ENCODE peak calls at places on chromosomes 3 and 15, in seven cellular contexts. One of them, this sample, is unnamed.

GRCh38 chr3:178174201-178174880 is 361.9 kb upstream of the KCNMB2 start:
- DNase-seq in stomach: no peak
- DNase-seq in left cardiac atrium: no peak
- DNase-seq in SW480: no peak
- DNase-seq in T1000: no peak
- DNase-seq in NCI-H510A treated with DMSO at 0.1 percent for 48 hours: no peak
- DNase-seq in brain microvascular endothelial cell: no peak
- DNase-seq in this sample: no peak

GRCh38 chr15:31405200-31405929 is 78.7 kb downstream of the KLF13 start:
- DNase-seq in SW480: peak; percentile 22
- DNase-seq in brain microvascular endothelial cell: no peak
- DNase-seq in T1000: no peak
- DNase-seq in stomach: peak; percentile 68
- DNase-seq in left cardiac atrium: no peak
- DNase-seq in NCI-H510A treated with DMSO at 0.1 percent for 48 hours: no peak
- DNase-seq in this sample: no peak

GRCh38 chr15:80870893-80871292 is 91.7 kb downstream of the CEMIP start:
- DNase-seq in SW480: no peak
- DNase-seq in stomach: no peak
- DNase-seq in left cardiac atrium: no peak
- DNase-seq in T1000: no peak
- DNase-seq in brain microvascular endothelial cell: no peak
- DNase-seq in NCI-H510A treated with DMSO at 0.1 percent for 48 hours: no peak
- DNase-seq in this sample: no peak

GRCh38 chr3:111676177-111677021 is 81.3 kb upstream of the ZBED2 start:
- DNase-seq in brain microvascular endothelial cell: peak; percentile 51
- DNase-seq in SW480: peak; percentile 76
- DNase-seq in NCI-H510A treated with DMSO at 0.1 percent for 48 hours: no peak
- DNase-seq in T1000: peak; percentile 44
- DNase-seq in stomach: peak; percentile 51
- DNase-seq in left cardiac atrium: no peak
- DNase-seq in this sample: no peak

GRCh38 chr3:171563298-171563697 is 103.1 kb upstream of the TNIK start:
- DNase-seq in brain microvascular endothelial cell: no peak
- DNase-seq in stomach: no peak
- DNase-seq in T1000: no peak
- DNase-seq in SW480: no peak
- DNase-seq in NCI-H510A treated with DMSO at 0.1 percent for 48 hours: no peak
- DNase-seq in left cardiac atrium: no peak
- DNase-seq in this sample: no peak

GRCh38 chr3:165390171-165390570 is 194.0 kb upstream of the SLITRK3 start:
- DNase-seq in brain microvascular endothelial cell: no peak
- DNase-seq in SW480: no peak
- DNase-seq in left cardiac atrium: no peak
- DNase-seq in T1000: no peak
- DNase-seq in NCI-H510A treated with DMSO at 0.1 percent for 48 hours: no peak
- DNase-seq in stomach: no peak
- DNase-seq in this sample: no peak

GRCh38 chr3:195756935-195757302 is 36.1 kb downstream of the MUC20 start:
- DNase-seq in left cardiac atrium: no peak
- DNase-seq in stomach: no peak
- DNase-seq in brain microvascular endothelial cell: no peak
- DNase-seq in SW480: peak; percentile 82
- DNase-seq in T1000: no peak
- DNase-seq in NCI-H510A treated with DMSO at 0.1 percent for 48 hours: no peak
- DNase-seq in this sample: no peak

GRCh38 chr3:14513566-14514322 is 26.4 kb downstream of the GRIP2 start:
- DNase-seq in brain microvascular endothelial cell: no peak
- DNase-seq in T1000: no peak
- DNase-seq in NCI-H510A treated with DMSO at 0.1 percent for 48 hours: no peak
- DNase-seq in stomach: no peak
- DNase-seq in SW480: no peak
- DNase-seq in left cardiac atrium: no peak
- DNase-seq in this sample: no peak

GRCh38 chr3:13711911-13712650 is 163.2 kb downstream of the FBLN2 start:
- DNase-seq in left cardiac atrium: no peak
- DNase-seq in NCI-H510A treated with DMSO at 0.1 percent for 48 hours: no peak
- DNase-seq in stomach: peak; percentile 7
- DNase-seq in brain microvascular endothelial cell: no peak
- DNase-seq in SW480: no peak
- DNase-seq in T1000: no peak
- DNase-seq in this sample: no peak

GRCh38 chr3:63968612-63969350 is 54.5 kb downstream of the PSMD6 start:
- DNase-seq in left cardiac atrium: no peak
- DNase-seq in T1000: no peak
- DNase-seq in stomach: no peak
- DNase-seq in brain microvascular endothelial cell: no peak
- DNase-seq in NCI-H510A treated with DMSO at 0.1 percent for 48 hours: no peak
- DNase-seq in SW480: no peak
- DNase-seq in this sample: no peak

GRCh38 chr15:37088436-37088835 is 11.9 kb downstream of the MEIS2 start:
- DNase-seq in left cardiac atrium: no peak
- DNase-seq in SW480: no peak
- DNase-seq in stomach: no peak
- DNase-seq in T1000: no peak
- DNase-seq in brain microvascular endothelial cell: no peak
- DNase-seq in NCI-H510A treated with DMSO at 0.1 percent for 48 hours: no peak
- DNase-seq in this sample: no peak

GRCh38 chr3:64244011-64244942 is 19.0 kb upstream of the PRICKLE2 start:
- DNase-seq in left cardiac atrium: no peak
- DNase-seq in stomach: no peak
- DNase-seq in NCI-H510A treated with DMSO at 0.1 percent for 48 hours: no peak
- DNase-seq in SW480: peak; percentile 55
- DNase-seq in T1000: no peak
- DNase-seq in brain microvascular endothelial cell: peak; percentile 43
- DNase-seq in this sample: peak; percentile 51

GRCh38 chr3:169173231-169173630 is 490.3 kb downstream of the MECOM start:
- DNase-seq in brain microvascular endothelial cell: no peak
- DNase-seq in left cardiac atrium: no peak
- DNase-seq in SW480: no peak
- DNase-seq in NCI-H510A treated with DMSO at 0.1 percent for 48 hours: peak; percentile 11
- DNase-seq in stomach: no peak
- DNase-seq in T1000: no peak
- DNase-seq in this sample: peak; percentile 22

GRCh38 chr15:101206173-101206572 is 45.7 kb downstream of the CHSY1 start:
- DNase-seq in NCI-H510A treated with DMSO at 0.1 percent for 48 hours: no peak
- DNase-seq in stomach: no peak
- DNase-seq in brain microvascular endothelial cell: peak; percentile 85
- DNase-seq in left cardiac atrium: no peak
- DNase-seq in T1000: no peak
- DNase-seq in SW480: no peak
- DNase-seq in this sample: no peak

GRCh38 chr15:62469874-62470688 is 305.0 kb upstream of the C2CD4B start:
- DNase-seq in SW480: peak; percentile 0
- DNase-seq in stomach: no peak
- DNase-seq in T1000: no peak
- DNase-seq in NCI-H510A treated with DMSO at 0.1 percent for 48 hours: peak; percentile 75
- DNase-seq in brain microvascular endothelial cell: peak; percentile 63
- DNase-seq in left cardiac atrium: peak; percentile 75
- DNase-seq in this sample: peak; percentile 13

GRCh38 chr3:53187430-53187829 is 26.4 kb downstream of the PRKCD start:
- DNase-seq in SW480: no peak
- DNase-seq in brain microvascular endothelial cell: no peak
- DNase-seq in stomach: no peak
- DNase-seq in left cardiac atrium: no peak
- DNase-seq in NCI-H510A treated with DMSO at 0.1 percent for 48 hours: no peak
- DNase-seq in T1000: no peak
- DNase-seq in this sample: no peak

GRCh38 chr3:192444096-192444790 is 283.1 kb downstream of the FGF12 start:
- DNase-seq in left cardiac atrium: peak; percentile 55
- DNase-seq in T1000: peak; percentile 33
- DNase-seq in SW480: peak; percentile 73
- DNase-seq in NCI-H510A treated with DMSO at 0.1 percent for 48 hours: peak; percentile 72
- DNase-seq in stomach: peak; percentile 67
- DNase-seq in brain microvascular endothelial cell: peak; percentile 51
- DNase-seq in this sample: peak; percentile 36

GRCh38 chr3:152879130-152879789 is 44.3 kb downstream of the P2RY1 start:
- DNase-seq in stomach: no peak
- DNase-seq in brain microvascular endothelial cell: no peak
- DNase-seq in NCI-H510A treated with DMSO at 0.1 percent for 48 hours: no peak
- DNase-seq in T1000: no peak
- DNase-seq in SW480: no peak
- DNase-seq in left cardiac atrium: no peak
- DNase-seq in this sample: no peak

GRCh38 chr3:141959921-141960554 is 83.6 kb downstream of the ATP1B3 start:
- DNase-seq in T1000: no peak
- DNase-seq in stomach: no peak
- DNase-seq in NCI-H510A treated with DMSO at 0.1 percent for 48 hours: no peak
- DNase-seq in left cardiac atrium: no peak
- DNase-seq in SW480: no peak
- DNase-seq in brain microvascular endothelial cell: peak; percentile 59
- DNase-seq in this sample: peak; percentile 12

GRCh38 chr3:123633530-123633929 is 48.7 kb upstream of the HACD2 start:
- DNase-seq in stomach: no peak
- DNase-seq in NCI-H510A treated with DMSO at 0.1 percent for 48 hours: no peak
- DNase-seq in SW480: no peak
- DNase-seq in T1000: no peak
- DNase-seq in left cardiac atrium: no peak
- DNase-seq in brain microvascular endothelial cell: no peak
- DNase-seq in this sample: no peak

GRCh38 chr15:63602595-63602994 is 5.4 kb downstream of the FBXL22 start:
- DNase-seq in left cardiac atrium: no peak
- DNase-seq in T1000: no peak
- DNase-seq in NCI-H510A treated with DMSO at 0.1 percent for 48 hours: no peak
- DNase-seq in brain microvascular endothelial cell: no peak
- DNase-seq in SW480: no peak
- DNase-seq in stomach: no peak
- DNase-seq in this sample: no peak

GRCh38 chr3:150222646-150223045 is 185.5 kb upstream of the TSC22D2 start:
- DNase-seq in brain microvascular endothelial cell: no peak
- DNase-seq in left cardiac atrium: no peak
- DNase-seq in NCI-H510A treated with DMSO at 0.1 percent for 48 hours: peak; percentile 44
- DNase-seq in SW480: no peak
- DNase-seq in T1000: no peak
- DNase-seq in stomach: no peak
- DNase-seq in this sample: no peak

GRCh38 chr3:115478359-115478758 is 145.0 kb upstream of the GAP43 start:
- DNase-seq in left cardiac atrium: no peak
- DNase-seq in stomach: no peak
- DNase-seq in brain microvascular endothelial cell: no peak
- DNase-seq in SW480: no peak
- DNase-seq in NCI-H510A treated with DMSO at 0.1 percent for 48 hours: no peak
- DNase-seq in T1000: no peak
- DNase-seq in this sample: no peak

GRCh38 chr15:101250931-101251829 is 668 bp downstream of the CHSY1 start:
- DNase-seq in NCI-H510A treated with DMSO at 0.1 percent for 48 hours: peak; percentile 26
- DNase-seq in stomach: peak; percentile 45
- DNase-seq in T1000: no peak
- DNase-seq in SW480: peak; percentile 52
- DNase-seq in brain microvascular endothelial cell: no peak
- DNase-seq in left cardiac atrium: peak; percentile 55
- DNase-seq in this sample: no peak

GRCh38 chr3:38038447-38038911 is 529 bp upstream of the DLEC1 start:
- DNase-seq in SW480: no peak
- DNase-seq in stomach: no peak
- DNase-seq in brain microvascular endothelial cell: no peak
- DNase-seq in T1000: no peak
- DNase-seq in NCI-H510A treated with DMSO at 0.1 percent for 48 hours: no peak
- DNase-seq in left cardiac atrium: no peak
- DNase-seq in this sample: no peak

GRCh38 chr3:148992635-148993230 is 1.4 kb downstream of the GYG1 start:
- DNase-seq in brain microvascular endothelial cell: no peak
- DNase-seq in SW480: no peak
- DNase-seq in NCI-H510A treated with DMSO at 0.1 percent for 48 hours: no peak
- DNase-seq in T1000: no peak
- DNase-seq in left cardiac atrium: no peak
- DNase-seq in stomach: no peak
- DNase-seq in this sample: no peak

GRCh38 chr15:59879506-59879905 is 124.6 kb upstream of the FOXB1 start:
- DNase-seq in brain microvascular endothelial cell: peak; percentile 88
- DNase-seq in T1000: no peak
- DNase-seq in left cardiac atrium: no peak
- DNase-seq in NCI-H510A treated with DMSO at 0.1 percent for 48 hours: no peak
- DNase-seq in stomach: no peak
- DNase-seq in SW480: no peak
- DNase-seq in this sample: no peak

GRCh38 chr3:77526573-77526972 is 486.7 kb downstream of the ROBO2 start:
- DNase-seq in NCI-H510A treated with DMSO at 0.1 percent for 48 hours: no peak
- DNase-seq in brain microvascular endothelial cell: no peak
- DNase-seq in left cardiac atrium: no peak
- DNase-seq in stomach: no peak
- DNase-seq in SW480: no peak
- DNase-seq in T1000: no peak
- DNase-seq in this sample: no peak

GRCh38 chr15:57037548-57037947 is 119.1 kb downstream of the TCF12 start:
- DNase-seq in stomach: no peak
- DNase-seq in brain microvascular endothelial cell: no peak
- DNase-seq in left cardiac atrium: no peak
- DNase-seq in SW480: no peak
- DNase-seq in T1000: no peak
- DNase-seq in NCI-H510A treated with DMSO at 0.1 percent for 48 hours: no peak
- DNase-seq in this sample: no peak

GRCh38 chr15:60780147-60780546 is 301.2 kb upstream of the ICE2 start:
- DNase-seq in NCI-H510A treated with DMSO at 0.1 percent for 48 hours: no peak
- DNase-seq in SW480: no peak
- DNase-seq in stomach: no peak
- DNase-seq in T1000: no peak
- DNase-seq in brain microvascular endothelial cell: no peak
- DNase-seq in left cardiac atrium: no peak
- DNase-seq in this sample: no peak

GRCh38 chr3:128683957-128684356 is 33.3 kb upstream of the RPN1 start:
- DNase-seq in T1000: no peak
- DNase-seq in brain microvascular endothelial cell: no peak
- DNase-seq in left cardiac atrium: no peak
- DNase-seq in NCI-H510A treated with DMSO at 0.1 percent for 48 hours: no peak
- DNase-seq in SW480: no peak
- DNase-seq in stomach: no peak
- DNase-seq in this sample: no peak

GRCh38 chr3:9500108-9501050 is 53.2 kb downstream of the LHFPL4 start:
- DNase-seq in stomach: peak; percentile 60
- DNase-seq in T1000: no peak
- DNase-seq in left cardiac atrium: peak; percentile 65
- DNase-seq in brain microvascular endothelial cell: peak; percentile 61
- DNase-seq in NCI-H510A treated with DMSO at 0.1 percent for 48 hours: no peak
- DNase-seq in SW480: no peak
- DNase-seq in this sample: peak; percentile 48

GRCh38 chr3:172065534-172065933 is 26.2 kb downstream of the FNDC3B start:
- DNase-seq in T1000: no peak
- DNase-seq in left cardiac atrium: no peak
- DNase-seq in NCI-H510A treated with DMSO at 0.1 percent for 48 hours: no peak
- DNase-seq in brain microvascular endothelial cell: peak; percentile 45
- DNase-seq in stomach: no peak
- DNase-seq in SW480: no peak
- DNase-seq in this sample: no peak

GRCh38 chr3:193465992-193466618 is 87.6 kb upstream of the ATP13A5 start:
- DNase-seq in left cardiac atrium: no peak
- DNase-seq in stomach: no peak
- DNase-seq in SW480: no peak
- DNase-seq in T1000: no peak
- DNase-seq in brain microvascular endothelial cell: no peak
- DNase-seq in NCI-H510A treated with DMSO at 0.1 percent for 48 hours: no peak
- DNase-seq in this sample: no peak

GRCh38 chr3:171379281-171379680 is 80.9 kb downstream of the TNIK start:
- DNase-seq in T1000: no peak
- DNase-seq in SW480: no peak
- DNase-seq in left cardiac atrium: no peak
- DNase-seq in brain microvascular endothelial cell: no peak
- DNase-seq in stomach: no peak
- DNase-seq in NCI-H510A treated with DMSO at 0.1 percent for 48 hours: no peak
- DNase-seq in this sample: no peak

GRCh38 chr15:100809151-100809550 is 70.5 kb upstream of the ALDH1A3 start:
- DNase-seq in NCI-H510A treated with DMSO at 0.1 percent for 48 hours: no peak
- DNase-seq in stomach: no peak
- DNase-seq in SW480: peak; percentile 22
- DNase-seq in T1000: no peak
- DNase-seq in left cardiac atrium: no peak
- DNase-seq in brain microvascular endothelial cell: no peak
- DNase-seq in this sample: no peak